ENCODE peak calls at places on chromosomes 3 and 15, in ten cellular contexts. E, V, M, U, W, O, F, N, K and D are unnamed samples. For H3K27me3, the result is how much of the 10 kb centered on the place peaks cover.

GRCh38 chr3:42013652-42014442 is 51.9 kb upstream of the ULK4 start:
- DNase-seq in E (peak), V (no peak), M (no peak), U (peak), W (no peak), O (peak), F (peak), N (peak), K (peak), D (peak)

GRCh38 chr3:139893264-139893962 is 41.6 kb upstream of the CLSTN2 start:
- DNase-seq in E (peak), V (no peak), M (no peak), U (peak), W (no peak), O (peak), F (no peak), N (no peak), K (no peak), D (peak)

GRCh38 chr3:27633224-27633545 is 88.9 kb downstream of the EOMES start:
- DNase-seq in E (no peak), V (peak), M (no peak), U (no peak), W (peak), O (no peak), F (no peak), N (no peak), K (peak), D (peak)

GRCh38 chr3:31704651-31705179 is 172.0 kb downstream of the STT3B start:
- DNase-seq in E (peak), V (no peak), M (peak), U (no peak), W (peak), O (no peak), F (peak), N (peak), K (no peak), D (peak)

GRCh38 chr3:106245400-106245799 is 376.6 kb upstream of the CBLB start:
- DNase-seq in E (no peak), V (no peak), M (no peak), U (no peak), W (no peak), O (no peak), F (no peak), N (no peak), K (no peak), D (no peak)

GRCh38 chr3:195807681-195808121 is 4.0 kb downstream of the MUC4 start:
- DNase-seq in E (no peak), V (no peak), M (no peak), U (no peak), W (no peak), O (no peak), F (no peak), N (no peak), K (no peak), D (peak)

GRCh38 chr3:186038360-186038759 is 70.5 kb downstream of the ETV5 start:
- DNase-seq in E (no peak), V (peak), M (no peak), U (no peak), W (no peak), O (no peak), F (no peak), N (no peak), K (no peak), D (no peak)

GRCh38 chr3:189372205-189372764 is 200.5 kb downstream of the TPRG1 start:
- DNase-seq in E (no peak), V (no peak), M (no peak), U (no peak), W (no peak), O (no peak), F (no peak), N (no peak), K (no peak), D (no peak)

GRCh38 chr3:113234688-113235260 is 23.4 kb downstream of the BOC start:
- DNase-seq in E (no peak), V (no peak), M (no peak), U (no peak), W (peak), O (no peak), F (no peak), N (no peak), K (no peak), D (no peak)

GRCh38 chr15:77409259-77410156 is 10.4 kb downstream of the PEAK1 start:
- DNase-seq in E (no peak), V (no peak), M (no peak), U (no peak), W (no peak), O (no peak), F (no peak), N (no peak), K (peak), D (no peak)

GRCh38 chr3:42683875-42684593 is 1.3 kb upstream of the KLHL40 start:
- DNase-seq in E (peak), V (peak), M (peak), U (peak), W (peak), O (no peak), F (peak), N (no peak), K (no peak), D (no peak)

GRCh38 chr15:68407141-68407885 is 24.6 kb downstream of the ITGA11 start:
- DNase-seq in E (peak), V (no peak), M (no peak), U (no peak), W (no peak), O (peak), F (peak), N (no peak), K (no peak), D (peak)

GRCh38 chr3:128232421-128233180 is 79.3 kb downstream of the EEFSEC start:
- DNase-seq in E (no peak), V (no peak), M (no peak), U (no peak), W (no peak), O (no peak), F (no peak), N (no peak), K (no peak), D (no peak)

GRCh38 chr3:128849776-128850542 is 29.5 kb upstream of the ACAD9 start:
- DNase-seq in E (no peak), V (no peak), M (no peak), U (no peak), W (no peak), O (no peak), F (no peak), N (no peak), K (no peak), D (no peak)

DNA sequence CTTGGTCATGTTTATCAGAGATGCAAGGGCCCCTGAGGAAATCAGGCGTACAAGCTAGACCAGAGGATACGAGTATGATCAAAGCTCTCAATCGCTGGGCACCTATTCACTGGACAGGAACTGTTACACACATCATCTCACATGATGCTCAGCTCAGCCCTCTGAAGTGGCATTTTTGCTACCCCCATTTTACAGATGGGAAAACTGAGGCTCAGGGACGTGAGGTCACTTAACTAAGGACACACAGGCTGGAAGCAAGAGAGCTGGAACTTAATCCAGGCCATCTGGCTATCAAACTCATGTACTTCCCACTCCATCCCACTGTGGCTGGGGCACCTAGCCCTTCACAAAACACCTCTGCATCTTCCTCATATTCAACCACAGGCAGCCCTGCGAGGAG is 72.9 kb upstream of the SLC6A1 start:
- DNase-seq in E (no peak), V (no peak), M (no peak), U (no peak), W (no peak), O (no peak), F (no peak), N (no peak), K (no peak), D (no peak)
- H3K27me3 ChIP-seq in E (under half), V (under half), M (under half), U (under half), W (under half), O (under half), F (under half), N (under half), K (under half), D (under half)

GRCh38 chr3:168095611-168096209 is at the start of gene GOLIM4:
- DNase-seq in E (peak), V (peak), M (peak), U (peak), W (peak), O (peak), F (peak), N (peak), K (peak), D (peak)
- TF ChIP-seq POLR2A in E (peak), V (peak), M (no peak), U (peak), W (peak), O (peak), F (no peak), N (peak), K (peak), D (peak)

DNA sequence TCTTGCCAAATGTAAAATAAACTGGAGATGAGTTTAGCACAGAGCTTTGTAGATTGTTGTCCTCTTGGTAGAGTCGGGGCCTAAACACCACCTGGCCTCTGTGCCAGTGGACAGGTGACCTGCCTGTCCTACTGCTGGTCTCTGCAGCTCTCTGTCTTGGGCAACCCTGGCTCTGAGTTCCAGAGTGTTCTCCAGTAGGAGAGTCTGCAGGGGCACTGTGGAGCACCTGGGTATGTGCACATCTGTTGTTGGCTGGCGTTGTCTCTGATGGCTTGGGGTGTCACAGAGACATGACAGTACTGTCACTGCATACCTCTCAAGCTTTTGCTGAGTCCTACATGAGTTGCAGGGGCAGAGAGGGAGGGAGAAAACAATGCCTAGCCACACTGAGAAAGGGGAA is 112.6 kb downstream of the IGF1R start:
- DNase-seq in E (no peak), V (no peak), M (no peak), U (no peak), W (no peak), O (no peak), F (no peak), N (no peak), K (no peak), D (no peak)
- H3K4me3 ChIP-seq in E (no peak), V (no peak), M (no peak), U (no peak), W (no peak), O (no peak), F (no peak), N (no peak), K (no peak), D (no peak)

DNA sequence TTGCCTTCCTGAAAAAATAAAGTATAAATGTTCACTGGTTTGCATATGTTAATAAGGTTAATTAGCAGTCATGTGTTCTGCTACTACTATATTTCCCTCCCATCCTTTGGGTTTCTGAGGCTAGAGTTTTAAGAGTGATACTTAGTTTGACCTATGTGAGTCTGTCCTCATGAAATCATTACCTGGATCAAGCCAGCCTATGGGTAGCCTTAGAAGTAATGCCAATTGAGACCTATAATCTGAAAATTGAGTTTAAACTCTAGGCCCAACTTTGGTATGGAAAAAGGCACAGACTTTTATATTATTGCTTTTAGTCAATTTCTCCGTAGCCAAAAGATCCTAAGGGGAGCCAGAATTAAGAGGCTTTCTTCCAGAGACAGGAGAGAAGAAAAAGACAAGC is 18.4 kb upstream of the SOX2 start:
- DNase-seq in E (no peak), V (no peak), M (no peak), U (no peak), W (no peak), O (no peak), F (no peak), N (no peak), K (no peak), D (no peak)
- H3K27me3 ChIP-seq in E (under half), V (under half), M (under half), U (under half), W (under half), O (under half), F (under half), N (under half), K (under half), D (under half)

GRCh38 chr3:50154840-50155490 is at the start of gene SEMA3F:
- DNase-seq in E (peak), V (peak), M (no peak), U (peak), W (peak), O (peak), F (peak), N (peak), K (peak), D (peak)
- TF ChIP-seq POLR2A in E (peak), V (no peak), M (no peak), U (peak), W (peak), O (peak), F (no peak), N (no peak), K (peak), D (no peak)

DNA sequence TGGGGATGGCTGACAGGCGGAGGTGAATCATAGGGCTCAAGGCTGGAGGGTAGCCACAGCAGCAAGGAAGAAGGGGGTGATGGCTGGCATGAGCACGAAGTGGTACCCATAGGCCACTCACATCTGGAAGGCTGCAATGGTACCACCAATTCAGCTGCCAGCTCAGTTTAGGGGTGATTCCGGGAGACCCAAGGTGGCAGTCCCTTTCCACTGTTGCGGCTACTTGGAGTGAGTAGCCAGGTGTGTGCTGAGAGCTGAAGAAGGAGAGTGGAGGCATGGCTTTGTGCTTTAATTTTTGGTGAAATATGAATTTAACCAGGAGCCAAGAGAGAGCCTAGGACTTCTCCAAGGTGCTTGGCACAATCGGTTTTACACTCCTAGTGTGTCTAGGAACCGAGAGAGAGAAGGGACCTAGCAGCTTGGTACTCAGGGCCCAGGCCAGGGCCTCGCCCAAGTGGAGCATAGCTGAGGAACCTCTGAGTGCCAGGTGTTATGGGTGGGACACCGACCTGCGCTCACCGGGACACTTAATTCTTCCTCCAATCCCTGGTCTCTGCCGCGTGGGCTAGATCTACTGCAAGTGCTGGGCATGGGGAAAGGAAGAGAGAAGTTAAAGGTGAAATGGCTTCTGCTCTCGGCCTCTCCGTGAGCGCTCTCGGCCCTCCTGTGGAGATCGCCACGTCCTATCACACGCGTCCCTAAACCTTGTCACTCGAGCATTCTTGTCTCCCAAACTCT is 32.2 kb upstream of the POLG start:
- DNase-seq in E (no peak), V (no peak), M (no peak), U (no peak), W (no peak), O (no peak), F (no peak), N (no peak), K (no peak), D (no peak)
- H3K4me3 ChIP-seq in E (no peak), V (no peak), M (no peak), U (no peak), W (no peak), O (no peak), F (peak), N (no peak), K (no peak), D (no peak)